ENCODE peak calls at places on chromosomes 5 and 9, in four cellular contexts. T is uterus, P is pancreas, C is neuronal stem cell. N is an unnamed sample.

GRCh38 chr5:141716009-141716408 is 34.0 kb upstream of the ARAP3 start:
- DNase-seq in T (no peak), C (no peak), P (no peak), N (no peak)

GRCh38 chr9:83130541-83130940 is 67.6 kb upstream of the RASEF start:
- DNase-seq in C (no peak), P (no peak), T (no peak), N (no peak)

GRCh38 chr5:149228610-149229297 is 42.9 kb upstream of the AFAP1L1 start:
- DNase-seq in C (no peak), P (no peak), T (peak; percentile 34), N (peak; percentile 31)

GRCh38 chr5:64700765-64701164 is 10.5 kb downstream of the SHISAL2B start:
- DNase-seq in T (no peak), P (no peak), C (no peak), N (no peak)

GRCh38 chr5:149014634-149015033 is 48.2 kb downstream of the SH3TC2 start:
- DNase-seq in P (no peak), T (no peak), C (no peak), N (no peak)

GRCh38 chr9:114156311-114156657 is 947 bp downstream of the COL27A1 start:
- DNase-seq in C (no peak), P (no peak), T (no peak), N (no peak)

GRCh38 chr5:74183041-74183440 is 457.5 kb downstream of the ENC1 start:
- DNase-seq in T (no peak), P (no peak), C (no peak), N (no peak)

GRCh38 chr5:137737349-137738256 is 1.7 kb upstream of the KLHL3 start:
- DNase-seq in C (no peak), T (peak; percentile 20), P (no peak), N (peak; percentile 63)

GRCh38 chr9:8486095-8486494 is 686.5 kb upstream of the DMAC1 start:
- DNase-seq in C (no peak), P (no peak), T (no peak), N (peak; percentile 45)

GRCh38 chr5:180400416-180400815 is 47.3 kb upstream of the GFPT2 start:
- DNase-seq in C (no peak), T (no peak), P (no peak), N (no peak)

GRCh38 chr9:129287595-129288305 is 109.7 kb upstream of the IER5L start:
- DNase-seq in C (no peak), T (peak; percentile 6), P (no peak), N (no peak)

GRCh38 chr5:150070277-150070638 is 16.1 kb downstream of the CSF1R start:
- DNase-seq in P (no peak), T (no peak), C (no peak), N (no peak)

GRCh38 chr5:125154321-125154811 is 407.9 kb upstream of the ZNF608 start:
- DNase-seq in T (no peak), P (no peak), C (no peak), N (no peak)

GRCh38 chr5:131671994-131672655 is 37.1 kb upstream of the RAPGEF6 start:
- DNase-seq in C (peak; percentile 2), T (no peak), P (no peak), N (no peak)

GRCh38 chr5:55865831-55866230 is 14.7 kb downstream of the IL31RA start:
- DNase-seq in P (no peak), T (no peak), C (no peak), N (no peak)

GRCh38 chr9:107866912-107867311 is 377.3 kb upstream of the KLF4 start:
- DNase-seq in P (no peak), C (no peak), T (no peak), N (no peak)

GRCh38 chr9:97813072-97813471 is 40.0 kb upstream of the FOXE1 start:
- DNase-seq in T (no peak), C (no peak), P (no peak), N (no peak)

GRCh38 chr9:5832543-5833529 is at the start of gene ERMP1:
- DNase-seq in P (peak; percentile 85), T (peak; percentile 91), C (peak; percentile 80), N (peak; percentile 93)

GRCh38 chr5:172729588-172729987 is 41.4 kb downstream of the DUSP1 start:
- DNase-seq in C (no peak), P (no peak), T (no peak), N (no peak)

GRCh38 chr5:172726966-172727365 is 44.0 kb downstream of the DUSP1 start:
- DNase-seq in P (no peak), C (no peak), T (no peak), N (no peak)

GRCh38 chr5:172727551-172727950 is 43.4 kb downstream of the DUSP1 start:
- DNase-seq in P (no peak), T (no peak), C (no peak), N (no peak)

GRCh38 chr5:172730222-172730621 is 40.8 kb downstream of the DUSP1 start:
- DNase-seq in C (no peak), P (no peak), T (no peak), N (no peak)

GRCh38 chr5:172728481-172729241 is 42.3 kb downstream of the DUSP1 start:
- DNase-seq in P (no peak), T (no peak), C (no peak), N (no peak)
- H3K4me1 ChIP-seq in P (no peaks in the 10 kb centered on the region), T (peaks cover 10% of the 10 kb centered on the region), C (peaks cover 3% of the 10 kb centered on the region), N (no peaks in the 10 kb centered on the region)

GRCh38 chr9:88995627-88996026 is 4.4 kb downstream of the S1PR3 start:
- DNase-seq in C (no peak), T (no peak), P (no peak), N (no peak)
- H3K4me1 ChIP-seq in C (peaks cover 4% of the 10 kb centered on the region), T (peaks cover 11% of the 10 kb centered on the region), P (peaks cover 6% of the 10 kb centered on the region), N (no peaks in the 10 kb centered on the region)

GRCh38 chr5:32123889-32124676 is 50.0 kb downstream of the GOLPH3 start:
- DNase-seq in C (no peak), T (no peak), P (no peak), N (no peak)
- H3K4me1 ChIP-seq in C (no peaks in the 10 kb centered on the region), T (no peaks in the 10 kb centered on the region), P (peaks cover 5% of the 10 kb centered on the region), N (no peaks in the 10 kb centered on the region)

GRCh38 chr5:151141535-151141934 is 16.0 kb downstream of the ANXA6 start:
- DNase-seq in C (no peak), T (peak; percentile 64), P (no peak), N (peak; percentile 24)

GRCh38 chr5:151138114-151138513 is 19.5 kb downstream of the ANXA6 start:
- DNase-seq in C (no peak), T (no peak), P (no peak), N (no peak)

GRCh38 chr5:151140686-151141459 is 16.7 kb downstream of the ANXA6 start:
- DNase-seq in P (no peak), T (no peak), C (no peak), N (no peak)

GRCh38 chr5:151139015-151139414 is 18.6 kb downstream of the ANXA6 start:
- DNase-seq in T (no peak), P (no peak), C (no peak), N (no peak)

GRCh38 chr5:151139646-151140045 is 17.9 kb downstream of the ANXA6 start:
- DNase-seq in P (no peak), T (no peak), C (no peak), N (no peak)
- H3K4me1 ChIP-seq in P (no peaks in the 10 kb centered on the region), T (no peaks in the 10 kb centered on the region), C (no peaks in the 10 kb centered on the region), N (no peaks in the 10 kb centered on the region)

N was measured in colonic mucosa.